ENCODE peak calls at places on chromosomes 4 and X, in ten cellular contexts. D, J, N, X, I, Y, A, G, O and K are unnamed samples. For H3K4me1, the result is how much of the 10 kb centered on the place peaks cover.

GRCh38 chr4:102614801-102615200 is 113.6 kb downstream of the NFKB1 start:
- DNase-seq in N (peak), X (no peak), G (no peak), Y (no peak), J (no peak), A (no peak), O (no peak), I (no peak), D (peak), K (no peak)

GRCh38 chr4:142558851-142559250 is 287.2 kb downstream of the INPP4B start:
- DNase-seq in A (peak), J (no peak), X (peak), N (no peak), Y (no peak), I (no peak), O (no peak), G (no peak), D (no peak), K (no peak)

GRCh38 chrX:153928846-153929245 is 2.8 kb upstream of the ARHGAP4 start:
- DNase-seq in I (no peak), A (peak), O (no peak), N (no peak), D (no peak), J (no peak), G (no peak), X (no peak), Y (no peak), K (no peak)

GRCh38 chr4:134906404-134907023 is 704.9 kb upstream of the PABPC4L start:
- DNase-seq in I (no peak), O (no peak), A (peak), Y (no peak), G (no peak), J (no peak), N (no peak), D (peak), X (no peak), K (no peak)

GRCh38 chr4:67680568-67681222 is 20.3 kb downstream of the UBA6 start:
- DNase-seq in D (no peak), Y (no peak), A (no peak), O (no peak), I (no peak), X (peak), G (no peak), J (no peak), N (no peak), K (no peak)

GRCh38 chr4:57051524-57051923 is 58.7 kb downstream of the IGFBP7 start:
- DNase-seq in J (no peak), I (no peak), X (no peak), G (no peak), Y (no peak), A (no peak), O (no peak), N (no peak), D (no peak), K (no peak)

GRCh38 chr4:2849267-2850140 is 5.9 kb downstream of the ADD1 start:
- DNase-seq in N (no peak), X (peak), G (no peak), O (no peak), A (no peak), J (no peak), Y (no peak), D (no peak), I (no peak), K (peak)

GRCh38 chrX:123873956-123874355 is 14.1 kb downstream of the XIAP start:
- DNase-seq in X (no peak), I (no peak), A (no peak), O (no peak), G (no peak), J (no peak), N (no peak), Y (no peak), D (no peak), K (no peak)

GRCh38 chr4:108036252-108036651 is 46.6 kb downstream of the HADH start:
- DNase-seq in X (no peak), I (peak), A (no peak), O (no peak), J (no peak), G (no peak), D (no peak), N (peak), Y (no peak), K (no peak)

GRCh38 chr4:22238742-22239141 is 277.1 kb downstream of the ADGRA3 start:
- DNase-seq in A (peak), J (no peak), X (peak), I (no peak), G (no peak), D (peak), Y (no peak), O (no peak), N (no peak), K (peak)

GRCh38 chr4:26171953-26172352 is 148.9 kb upstream of the RBPJ start:
- DNase-seq in G (no peak), Y (no peak), O (no peak), J (no peak), A (no peak), I (no peak), N (no peak), D (no peak), X (no peak), K (no peak)

GRCh38 chr4:99828477-99828876 is 11.8 kb downstream of the DAPP1 start:
- DNase-seq in Y (no peak), J (no peak), D (no peak), X (no peak), A (no peak), N (no peak), I (no peak), G (no peak), O (no peak), K (no peak)

GRCh38 chr4:31291238-31291637 is 571.1 kb downstream of the PCDH7 start:
- DNase-seq in J (no peak), O (no peak), Y (no peak), G (no peak), X (no peak), D (no peak), N (no peak), I (peak), A (no peak), K (no peak)

GRCh38 chr4:80005863-80006262 is 67.2 kb downstream of the ANTXR2 start:
- DNase-seq in X (no peak), I (no peak), J (no peak), N (no peak), A (no peak), O (no peak), G (no peak), Y (no peak), D (no peak), K (no peak)

GRCh38 chr4:176789955-176790354 is 2.8 kb downstream of the VEGFC start:
- DNase-seq in O (no peak), N (no peak), X (peak), Y (no peak), J (peak), A (peak), D (no peak), I (peak), G (no peak), K (no peak)

GRCh38 chrX:427812-428725 is 41.4 kb upstream of the PPP2R3B start:
- DNase-seq in A (peak), I (peak), X (peak), D (peak), J (no peak), G (no peak), O (no peak), N (no peak), Y (no peak), K (no peak)

GRCh38 chrX:10310502-10310901 is 153.7 kb downstream of the CLCN4 start:
- DNase-seq in I (no peak), N (no peak), D (no peak), J (no peak), Y (no peak), X (no peak), G (no peak), A (no peak), O (no peak), K (no peak)

GRCh38 chr4:1049591-1049905 is 38.1 kb downstream of the FGFRL1 start:
- DNase-seq in Y (peak), J (no peak), A (no peak), I (no peak), D (no peak), N (no peak), X (no peak), G (no peak), O (peak), K (no peak)

GRCh38 chrX:11427082-11428033 is 134.1 kb downstream of the AMELX start:
- DNase-seq in N (no peak), G (no peak), D (peak), O (peak), A (no peak), Y (peak), I (no peak), X (peak), J (no peak), K (peak)

GRCh38 chr4:10664408-10664807 is 20.2 kb downstream of the CLNK start:
- DNase-seq in I (no peak), G (peak), N (no peak), J (no peak), D (no peak), A (no peak), X (peak), Y (peak), O (peak), K (no peak)

GRCh38 chrX:65750674-65751469 is 83.4 kb downstream of the MSN start:
- DNase-seq in J (no peak), Y (no peak), I (no peak), G (no peak), D (no peak), X (no peak), A (no peak), N (peak), O (no peak), K (no peak)

GRCh38 chr4:138259296-138259695 is 17.1 kb upstream of the SLC7A11 start:
- DNase-seq in X (no peak), G (no peak), O (no peak), Y (no peak), D (no peak), J (no peak), I (no peak), N (no peak), A (no peak), K (no peak)

GRCh38 chrX:82237328-82237727 is 1035.4 kb downstream of the SH3BGRL start:
- DNase-seq in J (no peak), Y (no peak), O (no peak), A (no peak), X (no peak), D (no peak), N (no peak), I (peak), G (no peak), K (no peak)

GRCh38 chr4:11354531-11354930 is 74.2 kb downstream of the HS3ST1 start:
- DNase-seq in A (no peak), D (no peak), J (no peak), G (no peak), O (no peak), Y (no peak), I (no peak), X (no peak), N (no peak), K (no peak)

GRCh38 chr4:185210102-185210981 is 944 bp downstream of the SNX25 start:
- DNase-seq in Y (peak), D (peak), N (peak), J (no peak), O (peak), A (peak), X (peak), I (peak), G (no peak), K (peak)

GRCh38 chr4:151874328-151874727 is 113.5 kb upstream of the GATB start:
- DNase-seq in D (peak), I (no peak), N (no peak), Y (no peak), G (no peak), A (no peak), X (no peak), J (no peak), O (no peak), K (no peak)

GRCh38 chr4:93221771-93222170 is 606.8 kb upstream of the ATOH1 start:
- DNase-seq in J (no peak), O (no peak), X (no peak), I (no peak), Y (no peak), N (no peak), G (no peak), D (no peak), A (no peak), K (no peak)

GRCh38 chrX:20527458-20528099 is 260.9 kb upstream of the RPS6KA3 start:
- DNase-seq in G (no peak), Y (no peak), J (no peak), X (peak), O (no peak), D (no peak), I (peak), A (peak), N (peak), K (no peak)

GRCh38 chr4:175536852-175537453 is 275.1 kb downstream of the GPM6A start:
- DNase-seq in O (no peak), Y (no peak), G (no peak), D (no peak), I (peak), X (peak), N (no peak), J (peak), A (peak), K (no peak)

GRCh38 chr4:122716825-122717448 is 15.6 kb upstream of the BBS12 start:
- DNase-seq in A (peak), Y (peak), I (peak), G (peak), J (peak), D (peak), X (peak), N (peak), O (peak), K (peak)

GRCh38 chr4:38503689-38504395 is 160.2 kb upstream of the KLF3 start:
- DNase-seq in J (no peak), X (no peak), O (no peak), G (no peak), Y (no peak), D (no peak), A (no peak), N (no peak), I (peak), K (no peak)

GRCh38 chr4:73012673-73013072 is 56.8 kb downstream of the COX18 start:
- DNase-seq in J (no peak), D (no peak), A (no peak), O (no peak), G (no peak), N (no peak), I (no peak), Y (peak), X (no peak), K (no peak)

GRCh38 chrX:146604196-146604595 is 205.4 kb upstream of the CXorf51B start:
- DNase-seq in O (no peak), J (no peak), Y (no peak), A (no peak), I (no peak), N (no peak), X (no peak), G (no peak), D (no peak), K (no peak)

GRCh38 chr4:143364063-143364462 is 27.4 kb downstream of the GAB1 start:
- DNase-seq in O (no peak), X (no peak), I (no peak), A (no peak), Y (no peak), N (no peak), D (no peak), G (no peak), J (no peak), K (no peak)

DNA sequence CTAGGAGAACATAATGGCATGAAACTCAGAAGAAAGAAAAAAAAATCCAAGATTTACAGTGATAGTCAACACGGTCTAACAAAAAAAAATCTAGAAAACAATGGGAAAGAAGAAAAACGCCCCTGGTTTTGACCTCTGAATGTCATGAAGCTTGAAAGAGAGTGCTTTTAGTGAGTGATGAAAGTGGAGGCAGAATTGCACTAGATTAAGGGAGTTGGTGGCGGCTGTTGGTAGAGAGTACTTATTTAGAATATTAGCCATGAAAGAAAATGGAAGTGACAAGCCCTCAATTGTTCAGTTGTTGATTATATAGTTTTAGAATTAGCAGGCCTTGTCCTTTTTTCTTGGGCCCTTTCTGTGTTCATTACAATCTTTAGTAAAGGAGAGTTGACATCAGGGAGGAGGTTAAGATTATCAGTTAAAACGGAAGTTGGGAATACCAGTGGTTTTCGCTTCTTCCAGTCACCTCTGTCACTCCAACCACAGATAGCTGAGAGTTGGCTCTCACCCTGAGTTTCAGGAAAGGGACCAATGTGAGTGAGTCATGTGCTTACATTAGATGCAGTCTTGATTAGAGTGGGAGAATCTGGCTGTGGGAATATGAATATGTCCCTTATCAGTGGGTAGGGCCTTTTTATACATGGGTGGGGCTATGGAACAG is 29.7 kb downstream of the EREG start:
- DNase-seq in D (no peak), X (peak), I (no peak), O (no peak), N (no peak), G (no peak), Y (no peak), J (peak), A (no peak), K (peak)
- H3K4me1 ChIP-seq in D (under half), X (under half), I (under half), O (under half), N (under half), G (under half), Y (under half), J (half or more), A (under half), K (under half)

DNA sequence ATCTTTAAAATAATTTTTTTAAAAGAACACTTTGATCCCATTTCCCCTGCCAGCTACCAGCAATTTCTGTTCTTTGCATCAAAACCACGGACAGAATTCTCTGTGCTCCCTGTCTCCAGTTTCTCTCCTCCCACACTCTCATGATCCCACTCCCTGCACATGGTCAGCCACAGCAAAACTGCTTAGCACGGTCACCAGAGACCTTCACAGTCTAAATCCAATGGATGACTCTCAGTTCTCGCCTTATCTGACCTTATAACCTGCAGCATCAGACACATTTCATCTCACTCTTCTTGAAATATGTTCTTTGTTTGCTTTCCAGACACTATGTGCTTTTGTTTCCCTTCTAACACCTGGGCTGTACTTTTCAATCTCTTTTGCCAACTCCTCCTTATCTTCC is 131.5 kb downstream of the NR3C2 start:
- DNase-seq in I (no peak), Y (no peak), G (no peak), J (no peak), A (no peak), X (no peak), N (no peak), D (no peak), O (no peak), K (no peak)
- H3K4me1 ChIP-seq in I (under half), Y (under half), G (under half), J (under half), A (under half), X (under half), N (under half), D (under half), O (under half), K (under half)

GRCh38 chr4:8185280-8185679 is 13.8 kb upstream of the SH3TC1 start:
- DNase-seq in G (no peak), J (no peak), D (no peak), O (no peak), X (peak), N (no peak), A (no peak), Y (no peak), I (no peak), K (no peak)

GRCh38 chr4:8182858-8183725 is 16.0 kb upstream of the SH3TC1 start:
- DNase-seq in Y (peak), J (peak), N (no peak), G (no peak), D (no peak), X (peak), A (peak), O (peak), I (no peak), K (peak)

GRCh38 chr4:8185930-8186329 is 13.2 kb upstream of the SH3TC1 start:
- DNase-seq in A (no peak), N (no peak), G (no peak), D (no peak), O (no peak), I (no peak), Y (peak), J (no peak), X (peak), K (no peak)

GRCh38 chr4:8182294-8182693 is 16.8 kb upstream of the SH3TC1 start:
- DNase-seq in N (no peak), X (no peak), A (no peak), I (no peak), G (no peak), O (no peak), D (no peak), J (no peak), Y (peak), K (no peak)

DNA sequence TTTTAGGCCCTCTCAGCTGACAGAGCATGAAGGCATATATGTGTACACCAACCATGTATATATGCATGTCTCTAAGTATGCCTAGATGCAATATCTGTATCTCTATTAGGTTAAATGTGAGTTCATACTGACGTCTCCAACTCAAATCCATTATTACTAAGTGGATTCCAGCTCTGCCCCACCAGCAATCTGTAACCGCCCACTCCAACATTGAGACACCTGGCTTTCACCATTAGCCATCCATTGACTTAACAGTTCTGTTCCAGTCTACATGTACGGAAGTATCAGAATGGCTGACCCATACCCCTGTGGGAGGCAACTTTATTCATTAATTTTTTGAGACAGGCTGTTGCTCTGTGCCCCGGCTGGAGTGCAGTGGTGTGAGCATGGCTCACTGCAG is 15.0 kb upstream of the SH3TC1 start:
- DNase-seq in X (no peak), Y (no peak), I (no peak), J (no peak), G (no peak), D (no peak), N (no peak), A (no peak), O (no peak), K (no peak)
- H3K4me1 ChIP-seq in X (under half), Y (under half), I (under half), J (half or more), G (under half), D (under half), N (under half), A (under half), O (under half), K (under half)

GRCh38 chr4:168555437-168555836 is 58.6 kb downstream of the PALLD start:
- DNase-seq in I (no peak), N (no peak), O (no peak), X (no peak), Y (no peak), J (no peak), D (no peak), A (no peak), G (no peak), K (no peak)
- H3K4me1 ChIP-seq in I (under half), N (under half), O (under half), X (under half), Y (under half), J (half or more), D (under half), A (under half), G (under half), K (under half)

GRCh38 chr4:87009095-87009648 is 74.4 kb downstream of the AFF1 start:
- DNase-seq in O (no peak), I (peak), X (no peak), A (no peak), Y (no peak), J (no peak), D (no peak), G (no peak), N (no peak), K (peak)
- H3K4me1 ChIP-seq in O (under half), I (half or more), X (under half), A (under half), Y (under half), J (under half), D (under half), G (under half), N (half or more), K (under half)

DNA sequence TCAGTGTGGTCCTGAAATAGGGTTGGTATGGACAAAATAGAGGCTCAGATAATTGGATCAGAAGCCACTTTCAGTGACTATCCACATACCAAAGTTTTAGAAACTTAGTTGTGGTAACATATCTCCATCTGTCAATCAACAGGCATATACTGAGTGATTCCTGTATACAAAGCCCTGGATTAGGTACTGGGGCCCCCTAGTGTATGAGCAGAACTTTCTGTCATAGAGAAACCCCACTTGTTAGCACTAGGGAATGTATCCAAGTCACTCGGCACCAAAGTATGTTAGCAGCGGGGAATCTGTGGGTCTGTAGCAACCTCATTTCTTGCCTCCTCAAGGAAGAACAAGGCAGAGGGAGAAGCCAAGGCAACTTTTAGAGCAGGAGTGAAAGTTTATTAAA is 50.7 kb downstream of the MAP7D3 start:
- DNase-seq in G (no peak), O (no peak), Y (no peak), A (peak), N (no peak), X (peak), I (peak), J (no peak), D (no peak), K (no peak)
- H3K4me1 ChIP-seq in G (under half), O (under half), Y (under half), A (under half), N (under half), X (under half), I (under half), J (under half), D (under half), K (under half)